ENCODE peak calls at places on chromosome 9, in six cellular contexts. One of them, this sample, is unnamed.

GRCh38 chr9:11457809-11458785 is 845.3 kb upstream of the PTPRD start:
- DNase-seq in ovary: no peak
- DNase-seq in adrenal gland: no peak
- DNase-seq in BJ: no peak
- DNase-seq in pancreas: no peak
- DNase-seq in spleen: no peak
- DNase-seq in this sample: no peak

GRCh38 chr9:97484134-97484533 is 17.3 kb upstream of the TMOD1 start:
- DNase-seq in BJ: no peak
- DNase-seq in spleen: no peak
- DNase-seq in ovary: no peak
- DNase-seq in adrenal gland: peak; percentile 59
- DNase-seq in pancreas: peak; percentile 27
- DNase-seq in this sample: no peak

GRCh38 chr9:98941946-98942523 is 1.7 kb upstream of the COL15A1 start:
- DNase-seq in BJ: no peak
- DNase-seq in adrenal gland: no peak
- DNase-seq in pancreas: no peak
- DNase-seq in spleen: no peak
- DNase-seq in ovary: no peak
- DNase-seq in this sample: no peak

GRCh38 chr9:92440751-92441046 is 16.4 kb upstream of the OMD start:
- DNase-seq in adrenal gland: no peak
- DNase-seq in ovary: no peak
- DNase-seq in pancreas: no peak
- DNase-seq in BJ: no peak
- DNase-seq in spleen: no peak
- DNase-seq in this sample: no peak

GRCh38 chr9:107504585-107505455 is 15.3 kb upstream of the KLF4 start:
- DNase-seq in ovary: no peak
- DNase-seq in pancreas: peak; percentile 44
- DNase-seq in adrenal gland: no peak
- DNase-seq in spleen: no peak
- DNase-seq in BJ: no peak
- DNase-seq in this sample: peak; percentile 54

GRCh38 chr9:120538339-120538738 is 41.6 kb downstream of the CDK5RAP2 start:
- DNase-seq in spleen: no peak
- DNase-seq in BJ: no peak
- DNase-seq in pancreas: no peak
- DNase-seq in adrenal gland: peak; percentile 35
- DNase-seq in ovary: no peak
- DNase-seq in this sample: no peak

GRCh38 chr9:108580021-108580439 is 275.8 kb downstream of the ACTL7B start:
- DNase-seq in spleen: no peak
- DNase-seq in ovary: no peak
- DNase-seq in adrenal gland: peak; percentile 72
- DNase-seq in pancreas: no peak
- DNase-seq in BJ: no peak
- DNase-seq in this sample: peak; percentile 48

GRCh38 chr9:114525505-114525904 is 20.2 kb upstream of the WHRN start:
- DNase-seq in BJ: peak; percentile 29
- DNase-seq in adrenal gland: no peak
- DNase-seq in pancreas: no peak
- DNase-seq in spleen: no peak
- DNase-seq in ovary: no peak
- DNase-seq in this sample: no peak

GRCh38 chr9:4334439-4334838 is 34.6 kb upstream of the GLIS3 start:
- DNase-seq in spleen: no peak
- DNase-seq in pancreas: peak; percentile 90
- DNase-seq in adrenal gland: peak; percentile 68
- DNase-seq in ovary: no peak
- DNase-seq in BJ: no peak
- DNase-seq in this sample: peak; percentile 98

GRCh38 chr9:126508928-126509327 is 104.8 kb upstream of the LMX1B start:
- DNase-seq in pancreas: no peak
- DNase-seq in BJ: no peak
- DNase-seq in ovary: no peak
- DNase-seq in spleen: no peak
- DNase-seq in adrenal gland: no peak
- DNase-seq in this sample: no peak

GRCh38 chr9:83281306-83282255 is 218.6 kb upstream of the RASEF start:
- DNase-seq in spleen: no peak
- DNase-seq in pancreas: peak; percentile 64
- DNase-seq in ovary: no peak
- DNase-seq in adrenal gland: peak; percentile 81
- DNase-seq in BJ: peak; percentile 35
- DNase-seq in this sample: peak; percentile 85

GRCh38 chr9:136098844-136099243 is 3.8 kb upstream of the NACC2 start:
- DNase-seq in adrenal gland: no peak
- DNase-seq in ovary: no peak
- DNase-seq in spleen: no peak
- DNase-seq in BJ: no peak
- DNase-seq in pancreas: no peak
- DNase-seq in this sample: no peak
- TF ChIP-seq CTCF in adrenal gland: no peak
- TF ChIP-seq CTCF in ovary: no peak
- TF ChIP-seq CTCF in spleen: no peak
- TF ChIP-seq CTCF in BJ: no peak
- TF ChIP-seq CTCF in pancreas: no peak
- TF ChIP-seq CTCF in this sample: no peak

DNA sequence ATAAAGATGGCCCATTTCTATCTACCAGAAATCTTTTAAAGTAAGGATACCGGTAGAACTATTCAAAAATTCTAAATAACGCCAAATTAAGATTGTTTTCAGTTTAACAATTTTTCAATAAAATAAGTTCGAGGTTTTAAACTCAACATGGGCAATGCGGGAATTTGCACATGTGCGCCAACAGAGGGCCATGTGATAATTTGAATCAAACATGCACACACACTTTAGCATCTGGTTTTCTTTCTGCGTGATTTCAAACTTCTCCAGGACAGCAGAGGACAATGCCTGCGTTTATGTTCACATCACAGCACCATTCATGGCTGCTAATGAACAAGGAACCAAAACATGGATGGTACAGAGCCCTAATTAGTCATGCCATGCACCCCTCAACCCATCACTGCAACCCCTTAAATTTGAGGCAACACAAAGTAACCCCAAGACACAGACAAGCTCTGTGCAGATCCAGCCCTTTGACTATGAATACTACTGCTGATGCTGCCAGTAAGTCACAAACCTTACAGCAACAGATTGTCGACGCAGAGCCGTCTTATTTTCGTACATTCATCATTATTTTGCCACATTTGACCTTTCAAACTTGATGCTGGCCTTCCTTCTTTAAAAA is 2.8 kb downstream of the SHC3 start:
- DNase-seq in spleen: no peak
- DNase-seq in BJ: no peak
- DNase-seq in pancreas: no peak
- DNase-seq in adrenal gland: no peak
- DNase-seq in ovary: no peak
- DNase-seq in this sample: no peak
- TF ChIP-seq CTCF in spleen: no peak
- TF ChIP-seq CTCF in BJ: no peak
- TF ChIP-seq CTCF in pancreas: no peak
- TF ChIP-seq CTCF in adrenal gland: no peak
- TF ChIP-seq CTCF in ovary: no peak
- TF ChIP-seq CTCF in this sample: no peak

DNA sequence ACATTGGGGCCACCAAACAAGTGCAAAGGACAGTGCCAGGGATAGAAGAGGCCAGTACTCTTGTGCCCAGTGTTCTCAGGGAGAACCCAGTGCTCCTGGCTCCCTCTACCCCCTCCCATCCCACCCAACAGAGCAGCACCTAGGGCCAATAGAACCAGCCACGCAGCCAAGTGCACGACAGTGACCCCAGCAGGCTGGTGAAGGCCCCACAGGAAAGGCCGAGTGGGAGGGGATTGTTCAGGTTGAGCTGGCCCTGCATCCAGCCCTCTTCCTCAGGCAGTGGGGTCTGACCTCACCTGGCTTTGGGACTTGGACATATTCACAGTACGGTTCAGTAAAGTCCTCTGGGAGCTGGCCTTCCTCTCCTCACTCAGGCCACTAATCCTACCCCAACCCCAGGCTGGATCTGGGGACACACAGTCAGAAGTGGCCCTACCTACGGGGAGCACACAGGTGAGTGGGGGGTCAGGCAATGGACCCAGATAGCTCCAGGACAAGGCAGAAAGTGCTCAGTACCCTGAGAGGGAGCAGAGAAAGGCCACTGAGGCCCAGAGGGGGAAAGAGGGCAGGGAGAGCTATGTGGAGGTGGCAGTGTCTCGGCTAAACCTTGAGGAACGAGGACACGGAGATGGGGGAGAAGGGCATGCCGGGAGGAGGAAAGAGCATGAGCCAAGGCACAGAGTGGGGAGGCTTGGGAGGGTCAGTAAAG is 25.4 kb downstream of the POLR1E start:
- DNase-seq in BJ: no peak
- DNase-seq in spleen: no peak
- DNase-seq in ovary: no peak
- DNase-seq in adrenal gland: no peak
- DNase-seq in pancreas: no peak
- DNase-seq in this sample: no peak
- TF ChIP-seq CTCF in BJ: peak; percentile 17
- TF ChIP-seq CTCF in spleen: no peak
- TF ChIP-seq CTCF in ovary: no peak
- TF ChIP-seq CTCF in adrenal gland: no peak
- TF ChIP-seq CTCF in pancreas: no peak
- TF ChIP-seq CTCF in this sample: peak; percentile 30

DNA sequence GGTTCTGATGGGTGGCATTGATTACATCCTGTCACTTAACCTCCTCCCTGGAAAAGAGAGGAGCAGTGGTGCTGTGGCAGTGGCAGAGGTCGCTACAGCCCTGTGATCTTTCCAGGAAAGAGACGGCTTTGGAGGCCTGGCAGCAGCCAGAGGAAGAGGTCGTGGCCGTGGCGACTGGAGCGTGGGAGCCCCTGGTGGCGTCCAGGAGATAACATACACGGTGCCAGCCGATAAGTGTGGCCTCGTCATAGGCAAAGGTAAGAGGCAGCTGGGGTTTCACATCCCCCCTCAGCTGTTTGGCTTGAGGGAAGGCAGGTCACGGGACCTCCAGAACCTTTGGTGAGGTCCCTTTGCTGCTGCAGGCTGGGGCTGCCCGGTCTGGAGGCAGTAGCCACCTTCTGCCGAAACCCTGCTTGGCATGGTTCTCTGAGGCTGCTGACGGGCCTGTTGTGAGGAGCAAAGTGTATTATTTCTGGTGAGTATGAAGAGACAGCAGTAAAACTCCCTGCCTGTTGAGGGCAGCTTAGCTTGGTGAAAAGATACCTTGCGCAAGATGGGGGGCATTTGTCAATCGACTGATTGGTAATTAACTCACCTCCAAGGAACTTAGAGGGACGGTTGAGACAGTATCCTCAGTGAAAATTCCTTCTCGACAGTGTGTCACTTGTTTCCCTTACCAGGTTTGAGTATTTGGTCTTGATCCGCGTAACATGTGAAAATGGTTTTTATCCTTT is 38.0 kb upstream of the PRDM12 start:
- DNase-seq in BJ: no peak
- DNase-seq in adrenal gland: no peak
- DNase-seq in ovary: no peak
- DNase-seq in pancreas: no peak
- DNase-seq in spleen: no peak
- DNase-seq in this sample: no peak
- TF ChIP-seq CTCF in BJ: no peak
- TF ChIP-seq CTCF in adrenal gland: no peak
- TF ChIP-seq CTCF in ovary: no peak
- TF ChIP-seq CTCF in pancreas: no peak
- TF ChIP-seq CTCF in spleen: no peak
- TF ChIP-seq CTCF in this sample: no peak